ENCODE peak calls at places on chromosomes 1 and 21, in ten cellular contexts. Z is upper lobe of right lung, I is pancreas, N is endothelial cell of umbilical vein, O is ovary, L is neural progenitor cell, T is RWPE1, F is GM20000, G is prostate gland, X is HFFc6. M is an unnamed sample.

GRCh38 chr1:16979475-16980327 is 719 bp downstream of the MFAP2 start:
- DNase-seq in Z (no peak), I (no peak), N (no peak), O (peak), L (peak), T (no peak), F (no peak), G (no peak), X (no peak), M (no peak)

GRCh38 chr1:25697426-25698220 is 81.0 kb downstream of the MAN1C1 start:
- DNase-seq in Z (no peak), I (no peak), N (no peak), O (no peak), L (no peak), T (no peak), F (no peak), G (no peak), X (no peak), M (no peak)

GRCh38 chr1:162056043-162056442 is 13.4 kb upstream of the NOS1AP start:
- DNase-seq in Z (peak), I (peak), N (peak), O (peak), L (peak), T (peak), F (peak), G (peak), X (peak), M (no peak)

GRCh38 chr1:68281946-68282615 is 49.8 kb upstream of the WLS start:
- DNase-seq in Z (no peak), I (no peak), N (no peak), O (no peak), L (no peak), T (no peak), F (no peak), G (no peak), X (no peak), M (no peak)

GRCh38 chr1:19208710-19209438 is 1.2 kb downstream of the UBR4 start:
- DNase-seq in Z (no peak), I (no peak), N (peak), O (no peak), L (no peak), T (no peak), F (no peak), G (no peak), X (peak), M (no peak)

GRCh38 chr1:94399449-94399848 is 18.7 kb upstream of the ABCD3 start:
- DNase-seq in Z (no peak), I (no peak), N (no peak), O (no peak), L (no peak), T (no peak), F (no peak), G (no peak), X (no peak), M (no peak)

GRCh38 chr21:46155514-46156377 is at the start of gene FTCD:
- DNase-seq in Z (peak), I (peak), N (no peak), O (peak), L (no peak), T (no peak), F (no peak), G (no peak), X (no peak), M (peak)

GRCh38 chr1:151197863-151198253 is 494 bp upstream of the PIP5K1A start:
- DNase-seq in Z (no peak), I (no peak), N (no peak), O (no peak), L (no peak), T (no peak), F (no peak), G (no peak), X (no peak), M (no peak)

GRCh38 chr1:2072109-2072806 is 22.0 kb downstream of the PRKCZ start:
- DNase-seq in Z (no peak), I (no peak), N (no peak), O (no peak), L (no peak), T (no peak), F (no peak), G (no peak), X (no peak), M (no peak)

GRCh38 chr1:216630532-216630931 is 92.7 kb downstream of the ESRRG start:
- DNase-seq in Z (no peak), I (no peak), N (no peak), O (no peak), L (no peak), T (no peak), F (no peak), G (no peak), X (no peak), M (no peak)

GRCh38 chr1:246690100-246690499 is 34.1 kb upstream of the SCCPDH start:
- DNase-seq in Z (no peak), I (no peak), N (no peak), O (no peak), L (no peak), T (no peak), F (no peak), G (no peak), X (no peak), M (no peak)

GRCh38 chr1:115283249-115283648 is 54.8 kb downstream of the NGF start:
- DNase-seq in Z (no peak), I (no peak), N (no peak), O (no peak), L (no peak), T (no peak), F (no peak), G (no peak), X (no peak), M (no peak)

GRCh38 chr1:193346085-193346484 is 159.7 kb upstream of the B3GALT2 start:
- DNase-seq in Z (no peak), I (no peak), N (no peak), O (no peak), L (no peak), T (no peak), F (no peak), G (no peak), X (no peak), M (no peak)

GRCh38 chr1:238340989-238341388 is 450.3 kb upstream of the ZP4 start:
- DNase-seq in Z (no peak), I (no peak), N (no peak), O (no peak), L (no peak), T (no peak), F (no peak), G (no peak), X (peak), M (no peak)

GRCh38 chr1:91529856-91530255 is 29.2 kb downstream of the CDC7 start:
- DNase-seq in Z (no peak), I (no peak), N (peak), O (no peak), L (no peak), T (peak), F (peak), G (no peak), X (peak), M (no peak)

GRCh38 chr1:172394167-172394751 is 26.2 kb upstream of the C1orf105 start:
- DNase-seq in Z (no peak), I (no peak), N (no peak), O (no peak), L (no peak), T (no peak), F (peak), G (no peak), X (no peak), M (no peak)

GRCh38 chr1:153963850-153964331 is 554 bp upstream of the SLC39A1 start:
- DNase-seq in Z (peak), I (no peak), N (no peak), O (peak), L (peak), T (peak), F (no peak), G (peak), X (no peak), M (peak)

GRCh38 chr1:150259217-150259616 is 1.6 kb downstream of the CA14 start:
- DNase-seq in Z (peak), I (no peak), N (no peak), O (no peak), L (no peak), T (no peak), F (no peak), G (no peak), X (no peak), M (no peak)

GRCh38 chr1:62185677-62186076 is 9.0 kb upstream of the L1TD1 start:
- DNase-seq in Z (no peak), I (no peak), N (no peak), O (no peak), L (no peak), T (no peak), F (no peak), G (no peak), X (no peak), M (no peak)

GRCh38 chr1:209641216-209642181 is 10.7 kb downstream of the LAMB3 start:
- DNase-seq in Z (peak), I (peak), N (peak), O (peak), L (no peak), T (no peak), F (no peak), G (no peak), X (no peak), M (no peak)

GRCh38 chr1:217780993-217781392 is 149.8 kb downstream of the SPATA17 start:
- DNase-seq in Z (no peak), I (no peak), N (no peak), O (no peak), L (no peak), T (no peak), F (no peak), G (no peak), X (no peak), M (no peak)

GRCh38 chr21:43829575-43830119 is 35.4 kb upstream of the AGPAT3 start:
- DNase-seq in Z (no peak), I (no peak), N (no peak), O (no peak), L (no peak), T (no peak), F (peak), G (no peak), X (no peak), M (peak)

GRCh38 chr1:206579747-206580437 is 32.4 kb downstream of the EIF2D start:
- DNase-seq in Z (peak), I (no peak), N (no peak), O (no peak), L (no peak), T (no peak), F (peak), G (no peak), X (peak), M (no peak)

GRCh38 chr1:10694633-10695627 is 101.5 kb downstream of the CASZ1 start:
- DNase-seq in Z (peak), I (peak), N (peak), O (peak), L (peak), T (peak), F (peak), G (peak), X (peak), M (no peak)

GRCh38 chr1:226880372-226881287 is 10.2 kb downstream of the PSEN2 start:
- DNase-seq in Z (no peak), I (no peak), N (no peak), O (no peak), L (no peak), T (no peak), F (no peak), G (no peak), X (no peak), M (no peak)

GRCh38 chr1:234610061-234610581 is at the start of gene IRF2BP2:
- DNase-seq in Z (peak), I (peak), N (peak), O (peak), L (peak), T (peak), F (peak), G (peak), X (peak), M (no peak)

GRCh38 chr1:61241411-61241838 is 159.1 kb downstream of the NFIA start:
- DNase-seq in Z (no peak), I (peak), N (peak), O (peak), L (no peak), T (no peak), F (no peak), G (peak), X (no peak), M (no peak)

GRCh38 chr21:45002381-45003204 is 62.8 kb downstream of the SLX9 start:
- DNase-seq in Z (peak), I (peak), N (no peak), O (peak), L (no peak), T (no peak), F (no peak), G (no peak), X (no peak), M (peak)

GRCh38 chr1:29967261-29967660 is 730.9 kb downstream of the PTPRU start:
- DNase-seq in Z (no peak), I (no peak), N (no peak), O (no peak), L (no peak), T (no peak), F (no peak), G (no peak), X (no peak), M (no peak)

GRCh38 chr1:163875214-163875926 is 553.6 kb downstream of the NUF2 start:
- DNase-seq in Z (no peak), I (no peak), N (peak), O (no peak), L (peak), T (peak), F (no peak), G (no peak), X (peak), M (no peak)

GRCh38 chr1:31760901-31761470 is 3.2 kb downstream of the ADGRB2 start:
- DNase-seq in Z (peak), I (peak), N (no peak), O (peak), L (peak), T (peak), F (peak), G (peak), X (peak), M (no peak)

GRCh38 chr1:235011599-235012435 is 116.8 kb downstream of the TOMM20 start:
- DNase-seq in Z (peak), I (no peak), N (peak), O (no peak), L (no peak), T (peak), F (peak), G (no peak), X (peak), M (no peak)

GRCh38 chr1:160708821-160709220 is 2.8 kb downstream of the CD48 start:
- DNase-seq in Z (no peak), I (no peak), N (no peak), O (no peak), L (no peak), T (no peak), F (no peak), G (no peak), X (no peak), M (no peak)

GRCh38 chr1:47257224-47257623 is 25.2 kb upstream of the TAL1 start:
- DNase-seq in Z (no peak), I (no peak), N (no peak), O (no peak), L (no peak), T (no peak), F (no peak), G (no peak), X (no peak), M (no peak)

GRCh38 chr1:51558375-51558924 is 39.4 kb upstream of the EPS15 start:
- DNase-seq in Z (no peak), I (no peak), N (peak), O (no peak), L (no peak), T (peak), F (no peak), G (no peak), X (peak), M (no peak)

GRCh38 chr1:185813401-185813979 is 79.3 kb downstream of the HMCN1 start:
- DNase-seq in Z (no peak), I (no peak), N (peak), O (no peak), L (peak), T (peak), F (peak), G (no peak), X (peak), M (no peak)
- TF ChIP-seq CTCF in Z (peak), I (no peak), N (peak), O (no peak), L (peak), T (peak), F (peak), G (peak), X (peak), M (peak)

GRCh38 chr1:182598296-182598695 is 5.9 kb downstream of the RGS16 start:
- DNase-seq in Z (no peak), I (no peak), N (no peak), O (no peak), L (no peak), T (no peak), F (no peak), G (no peak), X (no peak), M (no peak)

GRCh38 chr1:182599339-182599738 is 4.8 kb downstream of the RGS16 start:
- DNase-seq in Z (no peak), I (no peak), N (no peak), O (no peak), L (peak), T (no peak), F (no peak), G (no peak), X (no peak), M (no peak)

GRCh38 chr1:182596934-182597333 is 7.3 kb downstream of the RGS16 start:
- DNase-seq in Z (no peak), I (no peak), N (no peak), O (no peak), L (no peak), T (no peak), F (no peak), G (no peak), X (no peak), M (no peak)

GRCh38 chr1:182600036-182600713 is 4.0 kb downstream of the RGS16 start:
- DNase-seq in Z (no peak), I (no peak), N (no peak), O (no peak), L (no peak), T (no peak), F (no peak), G (no peak), X (no peak), M (no peak)

GRCh38 chr1:182595641-182596240 is 6.7 kb upstream of the RNASEL start:
- DNase-seq in Z (peak), I (peak), N (peak), O (peak), L (peak), T (peak), F (peak), G (peak), X (peak), M (no peak)
- TF ChIP-seq CTCF in Z (peak), I (peak), N (peak), O (peak), L (peak), T (peak), F (peak), G (peak), X (peak), M (peak)

DNA sequence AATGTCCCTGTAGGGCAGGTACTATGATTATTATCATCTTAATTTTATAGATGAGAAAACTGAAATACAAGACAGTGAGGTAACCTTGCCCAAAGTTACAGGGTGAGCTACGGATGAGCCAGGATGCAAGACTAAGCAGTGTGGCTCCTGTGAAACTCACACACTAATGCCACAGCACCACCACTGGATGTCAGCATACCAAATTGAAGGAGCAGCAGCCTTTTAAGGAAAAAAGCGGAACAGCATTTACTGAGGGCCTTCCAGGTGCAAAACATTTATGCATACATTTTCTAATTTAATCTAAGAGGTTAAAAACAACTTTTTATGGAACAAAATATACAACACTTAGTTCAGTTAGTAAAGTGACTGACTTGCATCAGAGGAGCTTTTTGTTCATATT is 41.7 kb downstream of the SEC16B start:
- DNase-seq in Z (no peak), I (no peak), N (peak), O (no peak), L (peak), T (no peak), F (no peak), G (no peak), X (peak), M (no peak)
- TF ChIP-seq CTCF in Z (no peak), I (no peak), N (no peak), O (no peak), L (peak), T (no peak), F (no peak), G (no peak), X (peak), M (peak)

GRCh38 chr1:33338495-33339211 is 17.8 kb upstream of the A3GALT2 start:
- DNase-seq in Z (no peak), I (no peak), N (peak), O (peak), L (peak), T (no peak), F (no peak), G (peak), X (peak), M (no peak)

GRCh38 chr1:33341190-33341589 is 20.3 kb upstream of the A3GALT2 start:
- DNase-seq in Z (no peak), I (no peak), N (no peak), O (no peak), L (no peak), T (no peak), F (no peak), G (no peak), X (no peak), M (no peak)

GRCh38 chr1:33337994-33338494 is 17.1 kb upstream of the A3GALT2 start:
- DNase-seq in Z (no peak), I (no peak), N (no peak), O (no peak), L (no peak), T (no peak), F (no peak), G (no peak), X (peak), M (no peak)

GRCh38 chr1:33342041-33342723 is 21.3 kb upstream of the A3GALT2 start:
- DNase-seq in Z (no peak), I (peak), N (peak), O (peak), L (peak), T (peak), F (no peak), G (peak), X (peak), M (no peak)

DNA sequence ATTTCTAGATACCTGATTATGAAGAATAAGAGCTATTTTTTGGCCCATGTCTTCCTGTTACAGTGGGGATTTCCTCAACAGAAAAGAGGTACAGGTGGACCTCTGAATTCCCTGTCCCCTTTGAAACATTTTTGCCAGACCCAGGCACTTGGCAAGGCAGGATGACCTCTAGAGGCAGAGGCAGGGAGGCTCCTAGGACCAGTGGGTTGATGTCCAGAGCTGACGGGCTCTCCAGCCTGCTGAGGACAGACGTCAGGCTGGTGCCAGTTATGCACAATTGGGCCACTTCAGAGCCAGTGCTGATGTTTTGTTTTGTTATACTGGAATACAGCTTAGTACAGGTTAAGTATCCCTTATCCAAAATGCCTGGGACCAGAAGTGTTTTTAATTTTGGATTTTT is 18.5 kb upstream of the A3GALT2 start:
- DNase-seq in Z (no peak), I (no peak), N (no peak), O (no peak), L (peak), T (no peak), F (no peak), G (no peak), X (no peak), M (no peak)
- TF ChIP-seq CTCF in Z (peak), I (no peak), N (peak), O (no peak), L (peak), T (no peak), F (no peak), G (no peak), X (peak), M (peak)

DNA sequence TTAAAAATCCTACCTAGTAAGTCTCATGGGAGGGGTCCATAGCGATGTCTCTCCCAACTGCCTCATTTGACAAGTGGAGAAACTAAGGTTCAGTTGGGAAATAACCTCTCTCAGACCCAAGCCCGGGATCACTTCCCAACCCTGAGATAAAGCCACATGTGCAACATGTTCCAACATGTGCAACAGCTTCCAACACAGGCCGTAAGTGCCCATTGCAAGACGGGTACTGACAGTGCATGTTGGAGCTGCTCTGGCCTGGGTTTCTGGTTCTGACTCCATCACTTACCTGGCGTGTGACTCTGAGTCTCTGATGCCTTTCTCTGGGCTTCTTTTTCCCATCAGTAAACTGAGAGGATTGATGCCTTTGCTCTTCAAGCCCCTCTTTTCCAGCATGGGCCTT is 38.0 kb upstream of the FOXO6 start:
- DNase-seq in Z (no peak), I (no peak), N (no peak), O (no peak), L (no peak), T (peak), F (no peak), G (peak), X (no peak), M (no peak)
- TF ChIP-seq CTCF in Z (no peak), I (no peak), N (no peak), O (no peak), L (no peak), T (no peak), F (no peak), G (no peak), X (peak), M (no peak)

GRCh38 chr1:224503161-224504118 is 68.8 kb upstream of the WDR26 start:
- DNase-seq in Z (peak), I (peak), N (peak), O (peak), L (peak), T (peak), F (peak), G (peak), X (peak), M (peak)
- TF ChIP-seq CTCF in Z (peak), I (no peak), N (peak), O (no peak), L (peak), T (no peak), F (no peak), G (peak), X (peak), M (peak)